ENCODE peak calls at places on chromosomes 2 and 18, in five cellular contexts. U is left ventricle myocardium inferior, P is thoracic aorta, J is mucosa of descending colon, C is IMR-90. R is an unnamed sample. For H3K36me3, the result is how much of the 10 kb centered on the place peaks cover.

GRCh38 chr2:12278217-12278755 is 438.4 kb upstream of the TRIB2 start:
- DNase-seq in U (no peak), P (no peak), J (no peak), C (no peak), R (no peak)

GRCh38 chr18:59715445-59715844 is 18.2 kb upstream of the CCBE1 start:
- DNase-seq in U (no peak), P (no peak), J (no peak), C (peak), R (no peak)

GRCh38 chr18:78957140-78957539 is 22.5 kb upstream of the SALL3 start:
- DNase-seq in U (no peak), P (no peak), J (no peak), C (no peak), R (no peak)

GRCh38 chr2:94956797-94957391 is 68.6 kb upstream of the MAL start:
- DNase-seq in U (no peak), P (no peak), J (no peak), C (peak), R (no peak)

GRCh38 chr2:197378494-197378972 is 56.3 kb downstream of the SF3B1 start:
- DNase-seq in U (no peak), P (no peak), J (peak), C (peak), R (no peak)

GRCh38 chr2:29317077-29317517 is 201.9 kb downstream of the CLIP4 start:
- DNase-seq in U (no peak), P (no peak), J (no peak), C (no peak), R (peak)

GRCh38 chr2:226898925-226899324 is 63.1 kb downstream of the RHBDD1 start:
- DNase-seq in U (no peak), P (no peak), J (no peak), C (no peak), R (no peak)

GRCh38 chr2:2810504-2810903 is 479.4 kb upstream of the MYT1L start:
- DNase-seq in U (no peak), P (no peak), J (no peak), C (no peak), R (no peak)

GRCh38 chr18:76275913-76276312 is 219.1 kb downstream of the ZNF516 start:
- DNase-seq in U (no peak), P (no peak), J (no peak), C (no peak), R (no peak)

GRCh38 chr18:79375441-79375840 is 20.3 kb upstream of the NFATC1 start:
- DNase-seq in U (no peak), P (no peak), J (no peak), C (no peak), R (no peak)

GRCh38 chr2:177748360-177748759 is 324.2 kb downstream of the PDE11A start:
- DNase-seq in U (no peak), P (no peak), J (no peak), C (no peak), R (no peak)

GRCh38 chr2:232435805-232436204 is 20.1 kb upstream of the ALPI start:
- DNase-seq in U (no peak), P (no peak), J (no peak), C (no peak), R (no peak)

GRCh38 chr2:69518836-69519235 is 81.6 kb upstream of the NFU1 start:
- DNase-seq in U (no peak), P (no peak), J (peak), C (no peak), R (no peak)

GRCh38 chr18:68233043-68233442 is 481.9 kb downstream of the TMX3 start:
- DNase-seq in U (no peak), P (no peak), J (no peak), C (no peak), R (no peak)

GRCh38 chr2:230443540-230443939 is 27.5 kb downstream of the SP100 start:
- DNase-seq in U (no peak), P (no peak), J (no peak), C (peak), R (no peak)

GRCh38 chr2:234305846-234306245 is 191.0 kb downstream of the ARL4C start:
- DNase-seq in U (no peak), P (no peak), J (no peak), C (peak), R (no peak)

GRCh38 chr18:77650799-77651385 is 401.2 kb downstream of the GALR1 start:
- DNase-seq in U (peak), P (no peak), J (peak), C (no peak), R (peak)

GRCh38 chr18:812123-812672 is at the start of gene YES1:
- DNase-seq in U (peak), P (peak), J (peak), C (peak), R (peak)

GRCh38 chr2:219473511-219473910 is 25.2 kb upstream of the GMPPA start:
- DNase-seq in U (no peak), P (no peak), J (no peak), C (no peak), R (no peak)

GRCh38 chr2:221674446-221674845 is 102.3 kb upstream of the EPHA4 start:
- DNase-seq in U (no peak), P (no peak), J (no peak), C (no peak), R (no peak)

GRCh38 chr2:9378433-9379371 is 44.6 kb downstream of the ITGB1BP1 start:
- DNase-seq in U (peak), P (peak), J (no peak), C (peak), R (no peak)

GRCh38 chr18:5294113-5294617 is 1.4 kb downstream of the ZBTB14 start:
- DNase-seq in U (peak), P (no peak), J (peak), C (peak), R (no peak)

GRCh38 chr2:55581875-55582547 is 35.4 kb downstream of the PPP4R3B start:
- DNase-seq in U (no peak), P (no peak), J (no peak), C (peak), R (no peak)

GRCh38 chr18:42131044-42131939 is 176.3 kb downstream of the PIK3C3 start:
- DNase-seq in U (no peak), P (no peak), J (peak), C (no peak), R (no peak)

GRCh38 chr2:102449370-102449974 is 23.6 kb upstream of the SLC9A4 start:
- DNase-seq in U (no peak), P (no peak), J (peak), C (peak), R (no peak)

GRCh38 chr2:220076734-220077133 is 449.3 kb downstream of the SLC4A3 start:
- DNase-seq in U (no peak), P (peak), J (no peak), C (peak), R (no peak)

GRCh38 chr18:60044290-60045006 is 144.7 kb downstream of the PMAIP1 start:
- DNase-seq in U (no peak), P (no peak), J (no peak), C (peak), R (no peak)

GRCh38 chr2:232861353-232861752 is 8.7 kb upstream of the SNORC start:
- DNase-seq in U (no peak), P (no peak), J (no peak), C (no peak), R (no peak)

GRCh38 chr2:84906108-84906899 is 848 bp downstream of the TMSB10 start:
- DNase-seq in U (peak), P (no peak), J (peak), C (no peak), R (peak)

GRCh38 chr2:174750923-174751441 is 13.3 kb downstream of the CHRNA1 start:
- DNase-seq in U (no peak), P (no peak), J (no peak), C (no peak), R (peak)

GRCh38 chr2:224712346-224712745 is 3.8 kb downstream of the CCDC195 start:
- DNase-seq in U (no peak), P (no peak), J (no peak), C (peak), R (no peak)

GRCh38 chr2:10495988-10496313 is 47.8 kb upstream of the ODC1 start:
- DNase-seq in U (no peak), P (no peak), J (no peak), C (no peak), R (no peak)

GRCh38 chr18:49584431-49584830 is 22.6 kb downstream of the LIPG start:
- DNase-seq in U (no peak), P (no peak), J (no peak), C (no peak), R (no peak)

GRCh38 chr18:7395566-7395965 is 164.7 kb downstream of the LRRC30 start:
- DNase-seq in U (no peak), P (no peak), J (no peak), C (no peak), R (no peak)

DNA sequence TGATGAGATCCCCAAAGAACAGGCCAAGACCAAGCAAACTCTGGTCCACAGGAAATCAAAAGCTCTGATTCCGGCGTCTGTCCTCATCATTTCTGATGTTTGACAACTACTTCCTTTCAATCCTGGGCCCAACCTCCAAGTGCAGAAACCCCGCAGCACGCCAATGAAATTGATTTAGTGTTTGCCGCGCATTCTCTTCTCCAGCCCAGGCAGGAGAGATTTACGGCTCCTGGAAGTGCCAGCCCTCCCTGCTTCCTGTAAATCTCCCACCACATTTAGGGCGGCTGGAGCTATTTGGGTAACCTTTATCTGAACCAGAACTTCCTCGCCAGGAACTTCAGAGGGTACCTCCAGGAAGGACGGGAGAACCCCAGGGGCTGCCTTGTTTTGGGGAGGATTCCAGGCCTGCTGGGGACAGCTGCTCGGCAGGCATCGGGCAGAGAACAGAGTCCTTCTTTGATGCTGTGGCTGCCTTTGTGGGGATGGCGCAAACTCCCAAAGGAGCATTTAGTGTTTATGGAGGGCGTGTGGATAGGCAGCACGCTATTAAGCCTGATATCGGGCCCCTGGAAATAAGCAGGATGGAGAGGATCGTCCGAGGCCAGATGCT is 122.1 kb upstream of the MYCN start:
- DNase-seq in U (no peak), P (no peak), J (no peak), C (no peak), R (no peak)
- H3K4me3 ChIP-seq in U (no peak), P (no peak), J (no peak), C (no peak), R (no peak)

DNA sequence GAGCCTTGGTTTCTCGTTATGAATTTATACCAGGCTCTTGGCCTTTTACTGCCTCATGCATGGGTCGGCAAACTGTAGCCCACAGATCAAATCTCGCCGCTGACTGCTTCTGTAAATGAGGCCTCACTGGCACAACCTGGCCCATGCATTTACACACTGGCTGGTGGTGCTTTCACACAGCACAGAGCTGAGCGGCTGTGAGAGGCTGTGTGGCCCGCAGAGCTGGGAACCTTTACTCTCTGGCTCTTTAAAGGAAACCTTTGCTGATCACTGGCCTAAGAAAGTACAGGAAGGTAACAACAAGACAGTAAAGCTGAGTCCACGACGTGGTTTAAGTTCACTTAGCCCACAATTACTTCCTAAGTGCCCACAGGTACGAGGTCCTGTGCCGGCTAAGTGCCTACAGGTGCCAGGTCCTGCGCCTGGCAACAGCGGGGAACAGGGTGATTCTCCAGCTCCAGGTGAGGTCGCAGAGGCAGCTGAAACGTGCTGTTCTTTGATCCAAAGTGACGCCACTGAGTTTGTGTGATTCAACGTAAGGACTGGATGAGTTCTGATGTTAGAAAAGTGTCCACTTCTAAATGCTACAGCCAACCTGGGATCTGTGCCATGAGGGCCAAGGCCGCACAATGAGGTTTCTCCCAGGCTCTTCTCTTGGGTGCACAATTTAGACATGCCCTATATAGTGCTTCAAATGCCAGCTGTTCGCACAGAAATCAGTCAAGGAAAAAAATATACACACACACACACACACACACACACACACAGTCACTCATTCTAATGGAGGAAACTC is 57.7 kb downstream of the NDUFA10 start:
- DNase-seq in U (no peak), P (no peak), J (no peak), C (no peak), R (no peak)
- TF ChIP-seq CTCF in U (no peak), P (no peak), J (no peak), C (no peak), R (no peak)

GRCh38 chr2:127310980-127311379 is 17.0 kb upstream of the ERCC3 start:
- DNase-seq in U (no peak), P (no peak), J (no peak), C (no peak), R (no peak)
- H3K36me3 ChIP-seq in U (half or more), P (half or more), J (under half), C (under half), R (under half)

GRCh38 chr2:187550797-187551306 is 3.4 kb downstream of the TFPI start:
- DNase-seq in U (no peak), P (no peak), J (no peak), C (no peak), R (no peak)
- H3K4me3 ChIP-seq in U (peak), P (peak), J (no peak), C (peak), R (no peak)

GRCh38 chr18:74533666-74534065 is 634 bp upstream of the CNDP1 start:
- DNase-seq in U (no peak), P (no peak), J (peak), C (no peak), R (no peak)

GRCh38 chr18:74532511-74533025 is 1.7 kb upstream of the CNDP1 start:
- DNase-seq in U (no peak), P (no peak), J (peak), C (no peak), R (no peak)

GRCh38 chr18:74531043-74531442 is 3.3 kb upstream of the CNDP1 start:
- DNase-seq in U (no peak), P (no peak), J (peak), C (no peak), R (no peak)

GRCh38 chr18:74534981-74535649 is 815 bp downstream of the CNDP1 start:
- DNase-seq in U (no peak), P (no peak), J (peak), C (no peak), R (no peak)

GRCh38 chr18:74534150-74534969 is at the start of gene CNDP1:
- DNase-seq in U (no peak), P (no peak), J (peak), C (no peak), R (no peak)
- TF ChIP-seq CTCF in U (no peak), P (no peak), J (no peak), C (no peak), R (no peak)

GRCh38 chr18:70982292-70982691 is 693.4 kb downstream of the SOCS6 start:
- DNase-seq in U (no peak), P (no peak), J (no peak), C (no peak), R (no peak)
- H3K36me3 ChIP-seq in U (under half), P (under half), J (under half), C (under half), R (under half)

GRCh38 chr2:43104763-43105162 is 121.6 kb downstream of the ZFP36L2 start:
- DNase-seq in U (no peak), P (no peak), J (no peak), C (no peak), R (no peak)

GRCh38 chr2:43102366-43103092 is 123.9 kb downstream of the ZFP36L2 start:
- DNase-seq in U (peak), P (no peak), J (no peak), C (peak), R (no peak)

GRCh38 chr2:43103093-43103404 is 123.4 kb downstream of the ZFP36L2 start:
- DNase-seq in U (no peak), P (no peak), J (no peak), C (no peak), R (no peak)

GRCh38 chr2:43105586-43106562 is 120.5 kb downstream of the ZFP36L2 start:
- DNase-seq in U (peak), P (no peak), J (peak), C (peak), R (no peak)

DNA sequence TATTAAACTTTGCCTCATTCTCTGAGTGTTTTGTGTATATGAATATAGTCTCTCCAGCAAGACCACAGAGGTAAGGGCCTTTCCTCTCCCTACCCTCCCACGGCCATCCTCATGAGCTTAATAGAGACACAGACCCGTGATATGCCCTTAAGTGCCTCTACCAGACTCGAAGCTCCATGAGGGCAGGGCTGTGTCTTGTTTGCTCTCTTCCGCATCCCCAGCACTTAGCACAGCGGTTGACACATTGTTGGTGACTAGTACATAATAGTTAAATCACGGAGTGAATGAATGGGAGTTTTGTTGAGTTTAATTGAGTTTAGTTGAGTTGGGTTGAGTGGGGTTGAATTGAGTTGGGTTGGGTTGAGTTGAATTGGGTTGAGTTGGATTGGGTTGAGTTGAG is 122.3 kb downstream of the ZFP36L2 start:
- DNase-seq in U (no peak), P (no peak), J (no peak), C (no peak), R (no peak)
- H3K4me3 ChIP-seq in U (no peak), P (no peak), J (no peak), C (no peak), R (no peak)

DNA sequence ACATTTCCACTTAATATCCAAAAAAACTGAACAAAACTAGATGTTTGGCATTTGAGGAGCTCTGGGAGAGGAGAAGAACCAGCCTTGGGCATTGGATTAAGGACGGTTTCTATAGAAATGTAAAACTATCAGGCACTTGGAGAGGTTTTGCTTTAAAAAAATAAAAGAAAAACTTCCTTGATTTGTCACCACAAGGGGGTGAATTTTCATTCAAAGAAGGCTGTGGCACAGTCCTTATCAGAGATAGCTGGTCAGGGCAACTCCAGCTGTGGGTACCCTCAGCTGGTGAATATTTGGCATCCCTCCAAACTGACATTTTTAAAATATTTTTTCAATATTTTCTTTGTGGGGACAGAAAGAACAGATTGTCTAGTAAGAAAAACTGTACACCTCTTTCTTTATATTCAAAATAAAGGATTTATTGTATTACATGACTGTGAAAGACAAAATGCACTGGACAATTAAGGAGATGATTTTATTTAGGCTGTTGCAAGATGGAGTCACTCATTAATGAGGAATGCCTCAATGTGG is 46.1 kb upstream of the TBC1D8 start:
- DNase-seq in U (no peak), P (no peak), J (no peak), C (no peak), R (no peak)
- TF ChIP-seq CTCF in U (no peak), P (no peak), J (no peak), C (no peak), R (no peak)

R was measured in GM06990.